ENCODE peak calls at places on chromosome 11, in nine cellular contexts. R is astrocyte of the cerebellum; D is H9; W is HFFc6; U is CD8-positive, alpha-beta T cell; M is coronary artery; L is body of pancreas; T is NB4; H is mucosa of descending colon. E is an unnamed sample.
A peak's percentile ranks its signal among the peaks of the same experiment; 100 is the strongest.

GRCh38 chr11:3153291-3153861 is 11.7 kb downstream of the OSBPL5 start:
- DNase-seq in H (peak; percentile 29), U (no peak), L (peak; percentile 56), D (no peak), W (peak; percentile 72), T (peak; percentile 92), M (peak; percentile 94), R (peak; percentile 94), E (no peak)

GRCh38 chr11:94224078-94224477 is 80.3 kb upstream of the IZUMO1R start:
- DNase-seq in W (no peak), R (no peak), L (no peak), D (no peak), U (no peak), T (no peak), H (no peak), M (no peak), E (no peak)

GRCh38 chr11:69918938-69919650 is 99.9 kb upstream of the FGF3 start:
- DNase-seq in U (peak; percentile 54), R (peak; percentile 23), H (peak; percentile 80), W (peak; percentile 25), D (peak; percentile 85), L (peak; percentile 67), M (peak; percentile 89), T (peak; percentile 85), E (peak; percentile 57)

GRCh38 chr11:109939176-109939810 is 153.9 kb upstream of the ZC3H12C start:
- DNase-seq in L (peak; percentile 76), W (peak; percentile 72), T (peak; percentile 56), R (peak; percentile 84), D (no peak), H (peak; percentile 59), M (no peak), U (no peak), E (no peak)

GRCh38 chr11:113137735-113138529 is 176.5 kb upstream of the TTC12 start:
- DNase-seq in T (no peak), H (no peak), R (no peak), W (no peak), L (no peak), U (no peak), M (no peak), D (no peak), E (no peak)

GRCh38 chr11:69745201-69745600 is 29.9 kb downstream of the FGF4 start:
- DNase-seq in T (no peak), L (no peak), W (no peak), R (no peak), H (no peak), M (no peak), D (no peak), U (no peak), E (no peak)

GRCh38 chr11:91776660-91777059 is 448.0 kb upstream of the FAT3 start:
- DNase-seq in D (no peak), R (no peak), U (no peak), T (no peak), H (peak; percentile 28), M (no peak), L (peak; percentile 17), W (no peak), E (no peak)

GRCh38 chr11:32487270-32487669 is 51.9 kb upstream of the WT1 start:
- DNase-seq in L (no peak), R (no peak), D (peak; percentile 57), W (no peak), U (no peak), H (no peak), T (peak; percentile 15), M (no peak), E (no peak)

GRCh38 chr11:45853616-45854219 is 6.4 kb downstream of the CRY2 start:
- DNase-seq in D (no peak), U (no peak), H (no peak), M (no peak), T (no peak), L (no peak), R (no peak), W (no peak), E (no peak)

GRCh38 chr11:75492181-75492820 is 33.4 kb downstream of the GDPD5 start:
- DNase-seq in T (peak; percentile 74), U (peak; percentile 51), L (no peak), W (no peak), D (peak; percentile 75), R (no peak), M (no peak), H (no peak), E (peak; percentile 27)

GRCh38 chr11:121453589-121454299 is 977 bp upstream of the SORL1-AS1 start:
- DNase-seq in H (no peak), D (no peak), L (no peak), W (no peak), R (no peak), T (no peak), U (no peak), M (no peak), E (no peak)

GRCh38 chr11:27296406-27296994 is 66.5 kb downstream of the CCDC34 start:
- DNase-seq in D (no peak), L (peak; percentile 55), W (peak; percentile 61), U (no peak), H (peak; percentile 46), M (no peak), T (peak; percentile 61), R (peak; percentile 64), E (no peak)

GRCh38 chr11:78228467-78228866 is 39.7 kb downstream of the USP35 start:
- DNase-seq in M (peak; percentile 21), T (peak; percentile 79), D (peak; percentile 45), R (no peak), H (peak; percentile 68), L (peak; percentile 63), W (peak; percentile 50), U (no peak), E (no peak)

GRCh38 chr11:105929381-105929955 is 92.6 kb downstream of the MSANTD4 start:
- DNase-seq in H (no peak), W (no peak), M (no peak), T (no peak), R (no peak), L (no peak), U (no peak), D (no peak), E (no peak)

GRCh38 chr11:106121570-106122320 is 44.3 kb downstream of the AASDHPPT start:
- DNase-seq in R (no peak), T (no peak), H (no peak), D (no peak), M (no peak), L (no peak), U (no peak), W (no peak), E (no peak)

GRCh38 chr11:135036488-135037297 is 624.7 kb upstream of the B3GAT1 start:
- DNase-seq in R (no peak), H (no peak), M (no peak), T (peak; percentile 28), U (no peak), D (no peak), W (no peak), L (no peak), E (no peak)

GRCh38 chr11:135037828-135038227 is 625.8 kb upstream of the B3GAT1 start:
- DNase-seq in W (no peak), M (no peak), H (no peak), R (no peak), D (no peak), U (no peak), L (no peak), T (no peak), E (no peak)

GRCh38 chr11:135035282-135035681 is 623.2 kb upstream of the B3GAT1 start:
- DNase-seq in W (no peak), D (no peak), M (no peak), T (no peak), L (no peak), R (no peak), H (no peak), U (no peak), E (no peak)

GRCh38 chr11:135033545-135033944 is 621.5 kb upstream of the B3GAT1 start:
- DNase-seq in L (no peak), H (peak; percentile 26), T (peak; percentile 15), U (no peak), M (no peak), W (no peak), R (no peak), D (peak; percentile 79), E (no peak)
- TF ChIP-seq CTCF in L (no peak), H (peak; percentile 27), T (peak; percentile 15), U (no peak), M (no peak), W (no peak), R (peak; percentile 44), D (peak; percentile 75), E (no peak)

GRCh38 chr11:35083181-35084061 is 55.5 kb upstream of the CD44 start:
- DNase-seq in U (peak; percentile 43), H (peak; percentile 52), W (peak; percentile 100), M (peak; percentile 88), R (peak; percentile 100), T (peak; percentile 85), L (peak; percentile 81), D (peak; percentile 38), E (peak; percentile 54)

GRCh38 chr11:35084817-35085424 is 54.0 kb upstream of the CD44 start:
- DNase-seq in W (no peak), H (no peak), T (no peak), L (no peak), D (no peak), R (no peak), U (no peak), M (no peak), E (no peak)

GRCh38 chr11:35085766-35086165 is 53.2 kb upstream of the CD44 start:
- DNase-seq in U (no peak), W (no peak), L (no peak), M (no peak), D (no peak), T (no peak), R (no peak), H (no peak), E (no peak)

GRCh38 chr11:35079581-35079980 is 59.4 kb upstream of the CD44 start:
- DNase-seq in M (no peak), D (no peak), U (no peak), L (no peak), W (no peak), H (no peak), T (no peak), R (no peak), E (no peak)

GRCh38 chr11:35082322-35083180 is 56.4 kb upstream of the CD44 start:
- DNase-seq in D (peak; percentile 79), H (peak; percentile 66), M (peak; percentile 79), T (peak; percentile 93), W (peak; percentile 85), U (peak; percentile 70), R (peak; percentile 51), L (peak; percentile 80), E (peak; percentile 69)
- TF ChIP-seq CTCF in D (no peak), H (no peak), M (no peak), T (no peak), W (peak; percentile 6), U (no peak), R (no peak), L (no peak), E (no peak)

DNA sequence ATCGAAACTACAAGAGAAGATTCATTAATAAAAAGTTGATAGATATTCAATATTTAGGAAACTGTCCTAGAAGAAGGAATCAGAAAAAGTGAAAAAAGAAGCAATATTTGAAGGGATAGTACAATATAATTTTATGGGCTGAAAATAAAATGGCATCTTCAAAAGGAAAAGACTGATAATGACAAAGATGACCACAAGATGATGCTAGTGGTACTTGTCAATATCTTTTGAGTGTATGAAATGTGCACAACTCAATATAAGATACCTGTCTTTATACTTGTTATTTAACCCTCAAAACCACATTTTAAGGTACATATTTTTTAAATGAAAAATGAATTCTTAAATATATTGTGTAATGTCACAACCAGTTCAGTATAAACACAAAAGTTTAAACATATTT is 1059.6 kb upstream of the RAG2 start:
- DNase-seq in T (peak; percentile 16), L (no peak), W (peak; percentile 9), R (peak; percentile 18), H (no peak), D (no peak), M (no peak), U (no peak), E (no peak)
- TF ChIP-seq CTCF in T (peak; percentile 15), L (no peak), W (peak; percentile 77), R (peak; percentile 43), H (no peak), D (peak; percentile 63), M (no peak), U (no peak), E (no peak)

GRCh38 chr11:81907996-81908395 is 825.7 kb downstream of the FAM181B start:
- DNase-seq in M (no peak), W (no peak), U (no peak), H (no peak), T (no peak), R (peak; percentile 6), L (no peak), D (no peak), E (no peak)
- TF ChIP-seq CTCF in M (no peak), W (no peak), U (no peak), H (no peak), T (no peak), R (no peak), L (no peak), D (no peak), E (no peak)

E was measured in activated B cell treated with CpG ODN at 0.5 μM for 24 hours.